ENCODE peak calls at places on chromosome 2, in nine cellular contexts. V, G, K, A, T, C, O, N and F are unnamed samples.

GRCh38 chr2:73985318-73986084 is 791 bp downstream of the TET3 start:
- DNase-seq in V (peak; percentile 54), G (no peak), K (peak; percentile 46), A (peak; percentile 67), T (peak; percentile 69), C (peak; percentile 52), O (peak; percentile 72), N (no peak), F (no peak)

GRCh38 chr2:164205347-164205746 is 415.9 kb downstream of the GRB14 start:
- DNase-seq in V (no peak), G (no peak), K (no peak), A (no peak), T (no peak), C (no peak), O (no peak), N (peak; percentile 46), F (no peak)

GRCh38 chr2:200007291-200007690 is 51.9 kb downstream of the MAIP1 start:
- DNase-seq in V (no peak), G (no peak), K (no peak), A (no peak), T (no peak), C (no peak), O (no peak), N (no peak), F (no peak)

GRCh38 chr2:131044078-131044756 is 49.0 kb downstream of the FAM168B start:
- DNase-seq in V (no peak), G (no peak), K (no peak), A (no peak), T (no peak), C (no peak), O (peak; percentile 50), N (no peak), F (no peak)

GRCh38 chr2:216590780-216591179 is 42.4 kb upstream of the IGFBP2 start:
- DNase-seq in V (peak; percentile 47), G (no peak), K (no peak), A (peak; percentile 59), T (no peak), C (peak; percentile 40), O (peak; percentile 67), N (no peak), F (no peak)

GRCh38 chr2:135756692-135757091 is 15.0 kb downstream of the UBXN4 start:
- DNase-seq in V (no peak), G (no peak), K (no peak), A (no peak), T (no peak), C (no peak), O (no peak), N (no peak), F (no peak)

GRCh38 chr2:236563953-236564352 is 5.7 kb upstream of the ACKR3 start:
- DNase-seq in V (no peak), G (no peak), K (no peak), A (no peak), T (no peak), C (no peak), O (no peak), N (no peak), F (no peak)

GRCh38 chr2:22126978-22127377 is 1003.2 kb downstream of the TDRD15 start:
- DNase-seq in V (no peak), G (no peak), K (no peak), A (no peak), T (no peak), C (no peak), O (no peak), N (no peak), F (no peak)

GRCh38 chr2:151007365-151007764 is 254.3 kb downstream of the RBM43 start:
- DNase-seq in V (no peak), G (no peak), K (peak; percentile 94), A (no peak), T (no peak), C (peak; percentile 61), O (no peak), N (no peak), F (peak; percentile 2)

GRCh38 chr2:85695691-85696668 is 1.8 kb downstream of the GNLY start:
- DNase-seq in V (no peak), G (no peak), K (no peak), A (no peak), T (no peak), C (no peak), O (no peak), N (no peak), F (no peak)

GRCh38 chr2:7795358-7796199 is 878.4 kb downstream of the RNF144A start:
- DNase-seq in V (no peak), G (no peak), K (peak; percentile 87), A (no peak), T (no peak), C (no peak), O (no peak), N (peak; percentile 59), F (no peak)

GRCh38 chr2:156340818-156341481 is 8.4 kb upstream of the NR4A2 start:
- DNase-seq in V (peak; percentile 64), G (no peak), K (no peak), A (peak; percentile 44), T (no peak), C (no peak), O (no peak), N (no peak), F (no peak)

GRCh38 chr2:3624059-3624794 is 29.3 kb downstream of the COLEC11 start:
- DNase-seq in V (no peak), G (no peak), K (no peak), A (peak; percentile 13), T (no peak), C (no peak), O (no peak), N (peak; percentile 5), F (no peak)

GRCh38 chr2:54603357-54603756 is 120.1 kb upstream of the EML6 start:
- DNase-seq in V (no peak), G (no peak), K (no peak), A (no peak), T (no peak), C (peak; percentile 41), O (no peak), N (no peak), F (no peak)

GRCh38 chr2:23387221-23387550 is 2.2 kb downstream of the KLHL29 start:
- DNase-seq in V (no peak), G (no peak), K (no peak), A (no peak), T (no peak), C (no peak), O (no peak), N (no peak), F (no peak)

GRCh38 chr2:68214381-68214780 is 38.0 kb downstream of the PPP3R1 start:
- DNase-seq in V (no peak), G (no peak), K (no peak), A (no peak), T (no peak), C (no peak), O (no peak), N (no peak), F (no peak)

GRCh38 chr2:161170917-161171594 is 10.8 kb downstream of the TANK start:
- DNase-seq in V (no peak), G (no peak), K (no peak), A (no peak), T (peak; percentile 22), C (no peak), O (no peak), N (peak; percentile 62), F (no peak)

GRCh38 chr2:212364106-212364505 is 174.5 kb downstream of the ERBB4 start:
- DNase-seq in V (peak; percentile 7), G (no peak), K (no peak), A (no peak), T (no peak), C (no peak), O (no peak), N (no peak), F (no peak)
- H3K27ac ChIP-seq in V (peak overlapping the region; percentile 14), G (no peak overlapping the region), K (no peak overlapping the region), A (no peak overlapping the region), T (no peak overlapping the region), C (no peak overlapping the region), O (no peak overlapping the region), N (no peak overlapping the region), F (peak overlapping the region; percentile 6)

DNA sequence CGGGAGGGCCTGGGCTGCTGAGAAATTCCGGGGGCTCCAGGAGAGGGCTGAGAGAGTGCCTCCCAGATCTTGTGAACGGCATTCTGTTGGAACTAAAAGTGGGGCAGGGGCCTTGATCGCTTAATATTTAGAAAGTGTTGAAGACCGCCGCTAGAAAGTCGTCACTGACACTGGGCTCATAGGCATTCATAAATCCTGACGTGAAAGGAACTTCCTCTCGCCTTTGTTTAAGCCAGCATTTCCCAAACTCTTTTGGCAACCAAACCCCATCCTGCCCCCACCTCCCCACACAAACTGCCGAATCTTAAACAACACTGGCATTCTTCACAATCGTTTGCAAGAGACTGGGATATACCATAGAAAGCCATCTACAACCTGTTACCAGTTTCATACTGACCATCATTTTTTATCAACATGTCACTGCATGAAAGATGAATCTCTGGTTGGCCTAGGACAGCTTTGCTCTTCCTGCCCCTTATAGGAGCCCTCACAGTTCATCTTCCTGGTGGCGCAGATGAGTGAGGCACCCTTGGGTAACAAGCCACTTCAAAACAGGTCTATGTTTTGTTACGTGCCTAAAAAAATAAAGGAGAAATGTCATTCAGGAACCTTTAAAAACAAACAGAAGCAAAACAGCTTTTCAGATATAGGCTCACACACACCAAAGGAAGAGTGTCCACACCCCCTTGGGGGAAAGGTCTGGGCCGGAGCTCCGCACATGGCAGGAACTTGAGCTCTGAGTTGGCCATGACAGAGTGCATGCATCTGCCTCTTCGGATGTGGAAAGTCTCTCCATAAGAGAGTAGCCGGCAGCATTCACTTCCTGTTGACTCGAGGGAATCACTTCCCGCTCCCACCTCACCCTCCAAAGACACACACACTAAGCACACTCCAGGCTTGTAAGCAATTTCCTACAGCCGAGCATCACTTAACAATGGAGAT is 13.0 kb downstream of the MTERF4 start:
- DNase-seq in V (no peak), G (no peak), K (no peak), A (no peak), T (no peak), C (no peak), O (no peak), N (no peak), F (no peak)
- H3K27ac ChIP-seq in V (no peak overlapping the region), G (no peak overlapping the region), K (peak overlapping the region; percentile 9), A (no peak overlapping the region), T (no peak overlapping the region), C (no peak overlapping the region), O (no peak overlapping the region), N (no peak overlapping the region), F (no peak overlapping the region)

DNA sequence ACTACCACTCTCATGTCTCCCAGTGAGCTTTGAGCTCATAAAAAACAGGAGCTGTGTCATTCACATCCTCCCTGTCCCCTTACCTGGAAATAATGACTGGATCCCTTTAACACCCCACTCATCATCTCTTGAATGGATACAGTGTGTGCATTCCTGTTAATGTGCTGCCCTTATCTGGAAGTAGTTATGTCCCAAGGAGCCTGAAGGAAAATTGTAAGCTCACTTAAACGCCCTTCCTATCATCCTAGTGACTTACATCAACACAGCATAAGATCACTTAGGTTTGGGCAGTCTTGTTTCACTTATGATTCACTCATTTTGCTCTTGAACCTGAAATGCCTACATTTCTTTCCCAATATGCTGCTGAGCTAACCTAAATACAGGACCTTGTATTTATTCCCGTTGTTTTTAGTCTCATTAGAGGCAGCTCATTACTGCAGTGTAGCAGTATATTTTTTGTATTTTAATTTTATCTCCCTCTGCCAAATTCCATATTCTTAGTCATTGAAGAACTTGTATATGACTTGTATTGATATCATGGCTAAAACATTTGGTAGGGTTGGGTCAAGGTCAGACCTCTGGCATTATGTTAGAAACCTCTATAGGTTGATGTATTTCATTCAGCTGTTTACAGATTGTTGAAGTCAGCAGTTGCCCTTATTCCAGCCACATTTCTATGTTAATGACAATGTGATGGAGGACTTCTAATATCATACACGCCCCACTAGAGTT is 72.8 kb downstream of the PKP4 start:
- DNase-seq in V (no peak), G (no peak), K (no peak), A (no peak), T (no peak), C (no peak), O (no peak), N (peak; percentile 30), F (no peak)
- H3K27ac ChIP-seq in V (no peak overlapping the region), G (no peak overlapping the region), K (no peak overlapping the region), A (no peak overlapping the region), T (no peak overlapping the region), C (no peak overlapping the region), O (no peak overlapping the region), N (no peak overlapping the region), F (no peak overlapping the region)

GRCh38 chr2:43133336-43133707 is 93.1 kb downstream of the ZFP36L2 start:
- DNase-seq in V (no peak), G (no peak), K (no peak), A (no peak), T (peak; percentile 66), C (no peak), O (no peak), N (no peak), F (no peak)
- H3K27ac ChIP-seq in V (no peak overlapping the region), G (peak overlapping the region; percentile 93), K (no peak overlapping the region), A (no peak overlapping the region), T (peak overlapping the region; percentile 93), C (no peak overlapping the region), O (peak overlapping the region; percentile 9), N (no peak overlapping the region), F (peak overlapping the region; percentile 49)